ENCODE peak calls at places on chromosomes 1 and 21, in four cellular contexts. H is natural killer cell treated with Interleukin-12 subunit alpha and Interleukin-12 subunit beta and Interleukin-15 and Interleukin-18, amount 100 ng/mL, for 72 hours; M is right lobe of liver; F is pancreas. K is an unnamed sample.
A peak's percentile ranks its signal among the peaks of the same experiment; 100 is the strongest.

GRCh38 chr1:167369933-167370332 is 148.4 kb downstream of the CD247 start:
- DNase-seq in H (no peak), M (no peak), F (no peak), K (no peak)

GRCh38 chr1:70290248-70290647 is 64.3 kb downstream of the ANKRD13C start:
- DNase-seq in H (no peak), M (no peak), F (no peak), K (no peak)

GRCh38 chr1:111649648-111650047 is 30.1 kb downstream of the RAP1A start:
- DNase-seq in H (no peak), M (no peak), F (no peak), K (no peak)

GRCh38 chr1:230083053-230083452 is 16.0 kb downstream of the GALNT2 start:
- DNase-seq in H (no peak), M (no peak), F (no peak), K (no peak)

GRCh38 chr1:23122023-23122738 is 46.5 kb downstream of the LUZP1 start:
- DNase-seq in H (no peak), M (no peak), F (peak; percentile 16), K (no peak)

GRCh38 chr1:163275222-163275621 is 46.5 kb upstream of the NUF2 start:
- DNase-seq in H (no peak), M (no peak), F (no peak), K (no peak)

GRCh38 chr1:53332188-53332564 is 4.3 kb upstream of the LRP8 start:
- DNase-seq in H (no peak), M (peak; percentile 13), F (no peak), K (no peak)

GRCh38 chr21:40471103-40471502 is 375.9 kb downstream of the DSCAM start:
- DNase-seq in H (no peak), M (no peak), F (no peak), K (no peak)

GRCh38 chr1:226651041-226651731 is 87.9 kb downstream of the ITPKB start:
- DNase-seq in H (no peak), M (peak; percentile 21), F (no peak), K (no peak)

GRCh38 chr1:61638296-61638695 is 86.6 kb downstream of the TM2D1 start:
- DNase-seq in H (no peak), M (no peak), F (no peak), K (no peak)

GRCh38 chr1:232274236-232274855 is 355.6 kb downstream of the SIPA1L2 start:
- DNase-seq in H (no peak), M (no peak), F (no peak), K (no peak)

GRCh38 chr1:65949230-65949626 is 156.5 kb downstream of the PDE4B start:
- DNase-seq in H (no peak), M (no peak), F (no peak), K (no peak)

GRCh38 chr1:89822999-89823628 is 2.3 kb downstream of the LRRC8D start:
- DNase-seq in H (no peak), M (no peak), F (no peak), K (no peak)